ENCODE peak calls at places on chromosome 11, in four cellular contexts. One of them, this sample, is unnamed.
A peak's percentile ranks its signal among the peaks of the same experiment; 100 is the strongest.

GRCh38 chr11:114179234-114179941 is 116.8 kb upstream of the NNMT start:
- DNase-seq in upper lobe of left lung: peak; percentile 92
- DNase-seq in BJ: no peak
- DNase-seq in H9: no peak
- DNase-seq in this sample: no peak

GRCh38 chr11:132886335-132886734 is 646.0 kb downstream of the OPCML start:
- DNase-seq in H9: no peak
- DNase-seq in BJ: no peak
- DNase-seq in upper lobe of left lung: no peak
- DNase-seq in this sample: peak; percentile 30

GRCh38 chr11:84319853-84320252 is 1033.7 kb upstream of the CCDC90B start:
- DNase-seq in upper lobe of left lung: no peak
- DNase-seq in H9: no peak
- DNase-seq in BJ: no peak
- DNase-seq in this sample: no peak

GRCh38 chr11:66067640-66068039 is 2.4 kb upstream of the PACS1 start:
- DNase-seq in BJ: no peak
- DNase-seq in upper lobe of left lung: no peak
- DNase-seq in H9: no peak
- DNase-seq in this sample: no peak

GRCh38 chr11:1931326-1931725 is 11.8 kb downstream of the TNNT3 start:
- DNase-seq in BJ: no peak
- DNase-seq in upper lobe of left lung: no peak
- DNase-seq in H9: no peak
- DNase-seq in this sample: peak; percentile 3

GRCh38 chr11:101442936-101443521 is 140.8 kb downstream of the TRPC6 start:
- DNase-seq in upper lobe of left lung: no peak
- DNase-seq in H9: no peak
- DNase-seq in BJ: no peak
- DNase-seq in this sample: no peak

GRCh38 chr11:46369458-46370152 is 11.9 kb upstream of the MDK start:
- DNase-seq in BJ: no peak
- DNase-seq in upper lobe of left lung: peak; percentile 56
- DNase-seq in H9: peak; percentile 91
- DNase-seq in this sample: peak; percentile 91

GRCh38 chr11:117993988-117994741 is 8.0 kb downstream of the IL10RA start:
- DNase-seq in BJ: no peak
- DNase-seq in H9: no peak
- DNase-seq in upper lobe of left lung: peak; percentile 47
- DNase-seq in this sample: no peak

GRCh38 chr11:131993291-131993690 is 622.9 kb downstream of the NTM start:
- DNase-seq in BJ: no peak
- DNase-seq in H9: no peak
- DNase-seq in upper lobe of left lung: no peak
- DNase-seq in this sample: no peak

GRCh38 chr11:114058026-114058706 is 1.3 kb upstream of the ZBTB16 start:
- DNase-seq in BJ: no peak
- DNase-seq in H9: peak; percentile 43
- DNase-seq in upper lobe of left lung: peak; percentile 82
- DNase-seq in this sample: no peak

GRCh38 chr11:67996622-67997459 is 7.1 kb downstream of the UNC93B1 start:
- DNase-seq in BJ: no peak
- DNase-seq in upper lobe of left lung: peak; percentile 76
- DNase-seq in H9: peak; percentile 97
- DNase-seq in this sample: peak; percentile 66

GRCh38 chr11:69451289-69451688 is 30.2 kb upstream of the LINC01488 start:
- DNase-seq in H9: no peak
- DNase-seq in upper lobe of left lung: no peak
- DNase-seq in BJ: no peak
- DNase-seq in this sample: no peak

GRCh38 chr11:8793114-8793777 is 110.7 kb downstream of the RPL27A start:
- DNase-seq in H9: no peak
- DNase-seq in BJ: no peak
- DNase-seq in upper lobe of left lung: no peak
- DNase-seq in this sample: no peak

GRCh38 chr11:8792636-8793035 is 110.0 kb downstream of the RPL27A start:
- DNase-seq in BJ: no peak
- DNase-seq in H9: no peak
- DNase-seq in upper lobe of left lung: no peak
- DNase-seq in this sample: no peak

GRCh38 chr11:8796926-8797325 is 114.1 kb upstream of the AKIP1 start:
- DNase-seq in upper lobe of left lung: no peak
- DNase-seq in BJ: no peak
- DNase-seq in H9: no peak
- DNase-seq in this sample: no peak

GRCh38 chr11:8794126-8794525 is 111.5 kb downstream of the RPL27A start:
- DNase-seq in upper lobe of left lung: no peak
- DNase-seq in H9: no peak
- DNase-seq in BJ: no peak
- DNase-seq in this sample: no peak

GRCh38 chr11:8794677-8795103 is 112.1 kb downstream of the RPL27A start:
- DNase-seq in BJ: no peak
- DNase-seq in H9: peak; percentile 51
- DNase-seq in upper lobe of left lung: no peak
- DNase-seq in this sample: peak; percentile 24
- TF ChIP-seq CTCF in BJ: peak; percentile 8
- TF ChIP-seq CTCF in H9: peak; percentile 72
- TF ChIP-seq CTCF in upper lobe of left lung: peak; percentile 29
- TF ChIP-seq CTCF in this sample: peak; percentile 61

GRCh38 chr11:116927163-116927772 is 89.8 kb upstream of the APOA1 start:
- DNase-seq in H9: no peak
- DNase-seq in BJ: no peak
- DNase-seq in upper lobe of left lung: no peak
- DNase-seq in this sample: peak; percentile 25
- TF ChIP-seq CTCF in H9: peak; percentile 49
- TF ChIP-seq CTCF in BJ: peak; percentile 35
- TF ChIP-seq CTCF in upper lobe of left lung: peak; percentile 25
- TF ChIP-seq CTCF in this sample: peak; percentile 27

GRCh38 chr11:110478410-110478809 is 48.7 kb downstream of the FDX1 start:
- DNase-seq in BJ: no peak
- DNase-seq in upper lobe of left lung: no peak
- DNase-seq in H9: peak; percentile 79
- DNase-seq in this sample: peak; percentile 31
- TF ChIP-seq CTCF in BJ: no peak
- TF ChIP-seq CTCF in upper lobe of left lung: no peak
- TF ChIP-seq CTCF in H9: peak; percentile 89
- TF ChIP-seq CTCF in this sample: peak; percentile 31

DNA sequence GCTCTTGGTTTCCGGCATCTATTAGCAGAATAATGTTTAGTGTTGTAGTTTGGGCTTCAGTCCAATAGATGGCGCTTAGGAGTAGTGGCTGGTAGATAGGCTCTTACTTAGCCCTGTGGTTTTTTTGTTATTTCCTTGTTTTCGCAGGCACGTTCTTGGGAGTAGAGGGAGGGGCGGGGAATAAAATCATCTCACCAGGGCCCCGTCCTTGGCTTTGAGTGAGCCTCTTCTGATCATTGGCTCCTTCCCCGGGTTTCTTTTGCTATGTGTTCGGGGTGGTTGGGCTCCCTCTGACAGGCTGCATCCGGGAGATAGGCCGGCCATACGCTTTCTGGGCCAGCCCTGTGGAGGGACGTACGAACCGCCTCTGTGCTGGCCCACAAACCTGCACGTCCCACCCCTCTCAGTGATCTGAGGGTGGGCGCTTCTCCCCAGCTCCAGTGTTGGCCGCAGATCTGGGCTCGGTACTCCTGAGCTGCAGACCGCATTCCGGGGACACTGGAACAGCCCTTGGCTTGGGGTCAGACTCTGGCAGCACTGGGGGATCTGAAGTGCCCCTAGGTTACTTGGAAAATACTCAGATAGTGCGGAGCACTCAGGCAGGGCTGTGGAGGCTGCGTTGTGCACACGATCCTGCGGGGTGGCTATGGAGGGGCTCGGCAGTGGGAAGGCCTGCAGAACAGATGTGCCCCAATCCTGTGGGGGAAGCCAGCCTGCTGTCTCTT is 217.0 kb downstream of the DYNC2H1 start:
- DNase-seq in BJ: peak; percentile 23
- DNase-seq in upper lobe of left lung: no peak
- DNase-seq in H9: peak; percentile 78
- DNase-seq in this sample: peak; percentile 44
- TF ChIP-seq CTCF in BJ: peak; percentile 82
- TF ChIP-seq CTCF in upper lobe of left lung: peak; percentile 45
- TF ChIP-seq CTCF in H9: peak; percentile 77
- TF ChIP-seq CTCF in this sample: peak; percentile 79

DNA sequence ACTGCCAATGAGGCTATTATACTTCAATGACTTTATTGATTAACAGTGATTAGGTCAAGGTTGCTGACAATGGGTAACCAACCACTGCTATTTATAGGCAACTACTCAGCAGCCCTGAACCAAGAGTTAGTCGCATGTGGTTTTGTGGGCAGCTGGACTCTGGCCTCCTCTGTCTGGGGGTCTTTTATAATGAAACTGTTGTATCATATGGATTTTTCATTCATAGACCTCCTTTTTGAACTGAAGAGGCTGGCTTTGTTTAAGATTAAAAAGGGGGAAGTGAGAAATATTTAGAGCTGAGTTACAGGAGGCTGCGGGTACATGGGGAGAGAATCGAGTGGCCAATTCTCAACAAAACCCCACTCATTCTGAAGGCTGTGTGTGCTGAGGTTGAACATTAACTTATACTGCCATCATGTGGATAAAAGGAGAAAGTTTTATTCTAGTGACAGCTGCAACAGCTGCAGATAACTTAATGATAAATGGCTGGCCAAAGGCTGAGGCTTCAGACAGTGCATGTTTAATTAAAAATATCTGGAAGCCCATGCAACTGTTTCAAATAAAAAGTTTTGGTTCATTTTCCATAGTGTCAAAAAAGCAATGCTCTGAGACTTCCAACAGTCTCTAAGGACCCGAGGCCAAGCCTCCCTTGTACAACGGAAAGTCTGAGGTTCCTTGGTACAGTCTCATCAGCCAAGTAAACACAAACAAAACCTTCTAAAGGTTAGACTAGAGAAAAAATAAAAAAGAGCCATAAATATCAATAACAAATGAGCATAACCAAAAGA is 682.6 kb downstream of the KCNA4 start:
- DNase-seq in upper lobe of left lung: no peak
- DNase-seq in BJ: no peak
- DNase-seq in H9: peak; percentile 25
- DNase-seq in this sample: no peak
- TF ChIP-seq CTCF in upper lobe of left lung: no peak
- TF ChIP-seq CTCF in BJ: peak; percentile 44
- TF ChIP-seq CTCF in H9: peak; percentile 70
- TF ChIP-seq CTCF in this sample: peak; percentile 24

DNA sequence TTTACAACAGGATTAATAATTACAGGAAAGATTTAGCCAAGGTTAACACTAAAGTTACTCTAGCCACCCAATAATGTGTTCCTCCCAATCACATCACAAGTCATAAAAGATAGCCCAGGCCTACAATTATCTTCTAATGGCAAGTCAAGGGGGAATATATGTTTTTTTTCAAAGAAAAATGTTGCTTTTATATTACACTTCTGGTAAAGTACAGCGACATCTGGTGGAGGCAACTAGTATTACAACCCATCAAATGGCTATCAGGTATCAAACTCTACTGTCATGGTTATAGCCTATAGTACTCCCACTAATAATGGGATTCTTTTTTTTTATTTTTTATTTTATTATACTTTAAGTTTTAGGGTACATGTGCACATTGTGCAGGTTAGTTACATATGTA is 71.8 kb downstream of the XRRA1 start:
- DNase-seq in BJ: no peak
- DNase-seq in upper lobe of left lung: no peak
- DNase-seq in H9: no peak
- DNase-seq in this sample: no peak
- TF ChIP-seq CTCF in BJ: peak; percentile 51
- TF ChIP-seq CTCF in upper lobe of left lung: no peak
- TF ChIP-seq CTCF in H9: peak; percentile 73
- TF ChIP-seq CTCF in this sample: peak; percentile 29

GRCh38 chr11:33830903-33831648 is 56.8 kb upstream of the FBXO3 start:
- DNase-seq in BJ: no peak
- DNase-seq in upper lobe of left lung: no peak
- DNase-seq in H9: no peak
- DNase-seq in this sample: no peak

GRCh38 chr11:33832676-33833075 is 58.4 kb upstream of the FBXO3 start:
- DNase-seq in upper lobe of left lung: no peak
- DNase-seq in H9: no peak
- DNase-seq in BJ: no peak
- DNase-seq in this sample: no peak

GRCh38 chr11:33829430-33830141 is 55.3 kb upstream of the FBXO3 start:
- DNase-seq in BJ: peak; percentile 11
- DNase-seq in H9: peak; percentile 68
- DNase-seq in upper lobe of left lung: peak; percentile 46
- DNase-seq in this sample: peak; percentile 70

DNA sequence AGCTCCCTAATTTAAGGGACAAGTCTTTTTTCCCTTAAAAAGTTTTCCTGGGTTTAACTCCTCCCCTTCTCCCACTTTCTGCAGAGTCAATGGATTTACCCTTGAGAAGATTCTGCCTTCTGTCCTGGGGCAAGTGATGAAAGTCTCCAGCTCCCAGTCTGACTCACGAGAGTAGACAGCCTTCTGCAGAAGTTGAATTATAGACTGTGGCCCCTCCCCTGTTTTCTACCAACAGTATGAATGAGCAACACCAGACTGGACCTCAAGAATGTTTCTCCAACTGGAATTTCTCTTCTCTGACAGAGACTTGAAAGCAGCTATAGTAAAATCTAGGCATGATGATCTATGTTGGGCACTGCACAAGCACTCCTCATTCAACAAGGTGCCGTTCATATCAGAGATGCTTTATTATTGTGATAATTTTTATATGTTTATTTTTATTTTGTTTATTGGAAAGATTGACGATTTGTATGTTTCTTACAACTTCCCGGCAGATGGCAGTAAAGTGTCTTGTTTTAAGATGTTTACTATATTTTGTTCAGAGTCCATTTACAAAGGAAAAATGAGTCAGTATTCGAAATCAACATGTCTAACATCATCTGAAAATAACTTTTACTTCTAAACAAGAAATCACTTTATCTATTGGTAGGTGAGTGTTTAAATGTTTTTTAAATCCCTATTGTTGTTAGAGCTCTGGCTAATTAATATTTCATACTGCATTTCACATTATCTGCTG is 56.6 kb downstream of the LMO2 start:
- DNase-seq in upper lobe of left lung: no peak
- DNase-seq in BJ: peak; percentile 48
- DNase-seq in H9: no peak
- DNase-seq in this sample: no peak
- TF ChIP-seq CTCF in upper lobe of left lung: no peak
- TF ChIP-seq CTCF in BJ: peak; percentile 33
- TF ChIP-seq CTCF in H9: no peak
- TF ChIP-seq CTCF in this sample: no peak

This sample was measured in WERI-Rb-1.